ENCODE peak calls at places on chromosomes 2 and 18, in five cellular contexts. N is neuronal stem cell, M is H1, D is H9, Y is mesenchymal stem cell. R is an unnamed sample.

GRCh38 chr2:145012214-145012670 is 492.3 kb upstream of the ZEB2 start:
- DNase-seq in M (no peak), N (no peak), D (no peak), Y (peak), R (no peak)

GRCh38 chr18:79405781-79406575 is 10.2 kb downstream of the NFATC1 start:
- DNase-seq in M (no peak), N (no peak), Y (no peak), D (no peak), R (no peak)

GRCh38 chr18:42048150-42048549 is 93.1 kb downstream of the PIK3C3 start:
- DNase-seq in D (no peak), M (no peak), N (no peak), Y (peak), R (no peak)

GRCh38 chr2:189702071-189702470 is 27.6 kb downstream of the ANKAR start:
- DNase-seq in M (no peak), D (no peak), N (no peak), Y (peak), R (no peak)

GRCh38 chr2:9240745-9241144 is 34.1 kb downstream of the ASAP2 start:
- DNase-seq in M (no peak), D (no peak), N (no peak), Y (no peak), R (no peak)

GRCh38 chr2:226447896-226448295 is 351.7 kb downstream of the IRS1 start:
- DNase-seq in M (no peak), N (no peak), D (no peak), Y (no peak), R (peak)

GRCh38 chr2:172084734-172085459 is 410 bp upstream of the DLX1 start:
- DNase-seq in N (peak), Y (peak), M (peak), D (peak), R (peak)

GRCh38 chr18:35045808-35046207 is 4.6 kb downstream of the MAPRE2 start:
- DNase-seq in N (no peak), D (no peak), Y (no peak), M (no peak), R (no peak)

GRCh38 chr2:110842048-110842447 is 109.7 kb downstream of the ACOXL start:
- DNase-seq in D (no peak), N (no peak), Y (no peak), M (no peak), R (peak)

GRCh38 chr18:57807336-57808117 is 4.4 kb upstream of the ATP8B1 start:
- DNase-seq in D (no peak), Y (peak), M (no peak), N (no peak), R (no peak)

GRCh38 chr2:112216158-112216557 is 38.7 kb downstream of the ZC3H8 start:
- DNase-seq in Y (peak), N (no peak), M (no peak), D (no peak), R (peak)

GRCh38 chr2:75765798-75766197 is 55.1 kb upstream of the GCFC2 start:
- DNase-seq in N (no peak), M (no peak), Y (no peak), D (no peak), R (no peak)

GRCh38 chr2:119402645-119403560 is 28.8 kb upstream of the TMEM37 start:
- DNase-seq in N (no peak), M (no peak), D (no peak), Y (no peak), R (no peak)

GRCh38 chr2:229202646-229203045 is 68.4 kb downstream of the PID1 start:
- DNase-seq in M (no peak), Y (peak), N (no peak), D (no peak), R (no peak)

GRCh38 chr2:143357956-143358355 is 228.7 kb downstream of the ARHGAP15 start:
- DNase-seq in D (no peak), M (no peak), N (no peak), Y (no peak), R (no peak)

GRCh38 chr2:36477744-36478143 is 120.2 kb downstream of the FEZ2 start:
- DNase-seq in N (no peak), Y (no peak), D (no peak), M (no peak), R (no peak)

GRCh38 chr2:235238537-235238936 is 255.3 kb upstream of the AGAP1 start:
- DNase-seq in D (no peak), N (no peak), Y (peak), M (no peak), R (no peak)

GRCh38 chr18:12092398-12093229 is 1.0 kb upstream of the ANKRD62 start:
- DNase-seq in N (no peak), D (peak), M (peak), Y (no peak), R (peak)

GRCh38 chr2:175167076-175167791 is 769 bp downstream of the ATF2 start:
- DNase-seq in M (peak), Y (peak), N (no peak), D (peak), R (no peak)

GRCh38 chr18:741931-742512 is 29.6 kb upstream of the ENOSF1 start:
- DNase-seq in M (no peak), Y (peak), N (no peak), D (no peak), R (peak)

GRCh38 chr2:43152711-43153627 is 73.4 kb downstream of the ZFP36L2 start:
- DNase-seq in Y (no peak), D (peak), M (no peak), N (no peak), R (no peak)

GRCh38 chr2:586518-587370 is 90.5 kb downstream of the TMEM18 start:
- DNase-seq in M (peak), D (no peak), N (peak), Y (no peak), R (no peak)

GRCh38 chr2:162369577-162369976 is 25.6 kb downstream of the GCA start:
- DNase-seq in Y (no peak), D (no peak), M (no peak), N (no peak), R (peak)

GRCh38 chr2:10460366-10460796 is 12.3 kb upstream of the ODC1 start:
- DNase-seq in D (no peak), Y (no peak), M (no peak), N (no peak), R (peak)

GRCh38 chr2:240454031-240454901 is 18.8 kb downstream of the GPC1 start:
- DNase-seq in N (no peak), D (no peak), Y (no peak), M (no peak), R (no peak)

GRCh38 chr2:24710806-24711205 is 82.4 kb downstream of the PTRHD1 start:
- DNase-seq in Y (no peak), N (no peak), M (no peak), D (no peak), R (no peak)

GRCh38 chr2:138267161-138267901 is 234.2 kb upstream of the SPOPL start:
- DNase-seq in Y (peak), M (no peak), N (no peak), D (no peak), R (no peak)

GRCh38 chr18:48866028-48866733 is 84.6 kb downstream of the SMAD7 start:
- DNase-seq in Y (no peak), N (no peak), M (no peak), D (no peak), R (no peak)

GRCh38 chr2:145931836-145932352 is 1412.0 kb upstream of the ZEB2 start:
- DNase-seq in Y (no peak), N (no peak), M (no peak), D (no peak), R (no peak)

GRCh38 chr2:7523557-7524210 is 606.5 kb downstream of the RNF144A start:
- DNase-seq in D (no peak), Y (no peak), M (no peak), N (no peak), R (no peak)
- H3K4ac ChIP-seq in D (no peak), Y (no peak), M (no peak), N (no peak), R (no peak)

GRCh38 chr2:19738707-19739106 is 163.1 kb downstream of the TTC32 start:
- DNase-seq in N (no peak), Y (no peak), M (no peak), D (no peak), R (no peak)
- H2BK12ac ChIP-seq in N (no peak), Y (no peak), M (no peak), D (no peak), R (no peak)

DNA sequence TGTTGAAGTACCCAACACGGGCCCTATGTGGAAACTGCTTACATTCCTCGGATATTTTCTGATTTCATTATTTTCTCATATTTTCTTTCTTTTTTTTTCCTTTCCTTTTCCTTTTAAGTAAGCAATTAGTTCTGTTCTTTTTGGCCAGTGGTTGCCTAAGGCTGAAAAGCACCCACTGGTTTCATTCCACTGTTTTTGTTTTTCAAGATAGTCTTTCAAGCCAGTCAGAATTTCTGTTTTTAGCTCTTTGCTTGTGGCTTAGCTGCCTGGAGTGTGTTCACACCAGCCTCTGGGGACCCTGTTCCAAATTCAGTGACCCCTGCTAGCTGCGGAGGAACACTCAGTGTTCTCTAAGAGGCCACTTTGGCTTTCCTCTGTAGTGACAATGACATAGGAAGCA is 73.6 kb downstream of the NRP2 start:
- DNase-seq in N (no peak), Y (no peak), D (no peak), M (no peak), R (peak)
- H3K18ac ChIP-seq in N (no peak), Y (no peak), D (no peak), M (no peak), R (no peak)

GRCh38 chr18:26228562-26229260 is 2.5 kb downstream of the TAF4B start:
- DNase-seq in M (no peak), N (no peak), D (no peak), Y (no peak), R (no peak)

GRCh38 chr18:26225915-26226228 is 373 bp upstream of the TAF4B start:
- DNase-seq in D (no peak), N (no peak), M (no peak), Y (no peak), R (no peak)

GRCh38 chr18:26226229-26227050 is at the start of gene TAF4B:
- DNase-seq in Y (peak), M (peak), N (peak), D (peak), R (peak)

GRCh38 chr18:26225022-26225693 is 1.1 kb upstream of the TAF4B start:
- DNase-seq in Y (no peak), D (peak), M (no peak), N (no peak), R (peak)

GRCh38 chr18:26227051-26227672 is 917 bp downstream of the TAF4B start:
- DNase-seq in D (peak), Y (peak), N (no peak), M (no peak), R (peak)
- H3K4ac ChIP-seq in D (no peak), Y (no peak), N (no peak), M (no peak), R (no peak)

DNA sequence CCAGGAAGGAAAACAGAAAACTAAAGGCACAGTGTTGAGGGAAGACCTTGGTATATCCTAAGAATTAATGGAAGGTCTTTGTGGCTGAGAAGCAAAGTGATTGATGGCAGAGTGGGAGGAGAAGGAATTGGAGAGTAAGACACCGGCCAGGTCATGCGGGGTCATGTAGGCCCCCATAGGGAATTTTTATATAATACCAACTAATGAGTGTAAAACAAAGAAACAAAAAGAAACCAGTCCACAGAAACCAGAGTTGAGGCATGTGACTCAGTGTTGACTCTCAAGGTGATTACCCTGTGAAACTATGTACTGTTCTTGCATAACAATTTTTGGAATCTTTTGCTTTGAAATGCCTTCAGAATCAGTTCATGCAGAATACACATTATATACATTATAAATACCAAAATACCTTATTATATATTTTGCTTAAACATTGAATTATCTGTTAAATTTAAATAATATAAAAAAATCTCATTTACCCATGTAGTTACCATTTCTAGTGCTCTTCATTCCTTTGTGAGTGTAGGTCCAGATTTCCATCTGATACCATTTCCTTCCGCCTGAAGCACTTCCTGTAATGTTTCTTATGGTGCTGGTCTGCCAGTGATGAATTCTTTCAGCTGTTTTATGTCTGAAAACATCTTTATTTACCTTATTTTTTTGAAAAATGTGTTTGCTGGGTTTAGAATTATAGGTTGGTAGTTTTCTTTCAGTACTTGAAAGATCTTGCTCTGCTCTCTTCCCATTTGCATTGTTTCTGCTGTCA is 8.6 kb downstream of the CLIP4 start:
- DNase-seq in M (no peak), N (no peak), D (no peak), Y (peak), R (peak)
- H2BK12ac ChIP-seq in M (no peak), N (no peak), D (no peak), Y (no peak), R (no peak)

GRCh38 chr18:24869285-24869684 is 408.8 kb downstream of the HRH4 start:
- DNase-seq in D (no peak), M (no peak), N (no peak), Y (peak), R (no peak)
- H3K18ac ChIP-seq in D (no peak), M (no peak), N (no peak), Y (no peak), R (no peak)